ENCODE peak calls at places on chromosome 5, in ten cellular contexts. A is cardiac muscle cell; F is osteoblast; O is kidney; B is A549; Z is uterus; X is foreskin keratinocyte; W is heart right ventricle; E is hepatocyte; J is CD4-positive, CD25-positive, alpha-beta regulatory T cell. R is an unnamed sample. For H3K4me1, the result is how much of the 10 kb centered on the place peaks cover.

GRCh38 chr5:43037929-43038510 is 2.1 kb downstream of the ANXA2R start:
- DNase-seq in A (no peak), F (peak), O (no peak), B (no peak), Z (no peak), X (peak), W (peak), E (no peak), J (peak), R (peak)

GRCh38 chr5:110517396-110517795 is 209.1 kb downstream of the TMEM232 start:
- DNase-seq in A (no peak), F (no peak), O (no peak), B (no peak), Z (no peak), X (no peak), W (no peak), E (no peak), J (no peak), R (no peak)

GRCh38 chr5:149387982-149388381 is 8.9 kb upstream of the IL17B start:
- DNase-seq in A (no peak), F (peak), O (no peak), B (no peak), Z (peak), X (no peak), W (peak), E (no peak), J (no peak), R (peak)

GRCh38 chr5:102691434-102691833 is 63.7 kb upstream of the PAM start:
- DNase-seq in A (no peak), F (no peak), O (no peak), B (no peak), Z (no peak), X (no peak), W (no peak), E (peak), J (no peak), R (no peak)

GRCh38 chr5:109865636-109866035 is 175.9 kb downstream of the MAN2A1 start:
- DNase-seq in A (no peak), F (peak), O (no peak), B (peak), Z (peak), X (peak), W (no peak), E (peak), J (no peak), R (peak)

GRCh38 chr5:59767753-59768159 is 125.8 kb downstream of the PDE4D start:
- DNase-seq in A (no peak), F (no peak), O (no peak), B (no peak), Z (no peak), X (peak), W (no peak), E (no peak), J (no peak), R (no peak)

GRCh38 chr5:80172067-80172690 is 83.7 kb downstream of the SERINC5 start:
- DNase-seq in A (no peak), F (peak), O (no peak), B (no peak), Z (no peak), X (no peak), W (no peak), E (no peak), J (no peak), R (no peak)

GRCh38 chr5:166354277-166354676 is 1937.2 kb upstream of the WWC1 start:
- DNase-seq in A (no peak), F (peak), O (no peak), B (no peak), Z (no peak), X (peak), W (no peak), E (no peak), J (no peak), R (no peak)

GRCh38 chr5:156147251-156147947 is 179.6 kb upstream of the SGCD start:
- DNase-seq in A (no peak), F (no peak), O (no peak), B (peak), Z (no peak), X (no peak), W (no peak), E (peak), J (no peak), R (peak)

GRCh38 chr5:39863926-39864572 is 439.3 kb upstream of the DAB2 start:
- DNase-seq in A (no peak), F (no peak), O (no peak), B (no peak), Z (no peak), X (no peak), W (no peak), E (no peak), J (no peak), R (no peak)

GRCh38 chr5:180491496-180491895 is 2.7 kb upstream of the CNOT6 start:
- DNase-seq in A (peak), F (no peak), O (no peak), B (peak), Z (no peak), X (no peak), W (no peak), E (no peak), J (no peak), R (no peak)

GRCh38 chr5:124797665-124798087 is 51.2 kb upstream of the ZNF608 start:
- DNase-seq in A (no peak), F (no peak), O (no peak), B (no peak), Z (no peak), X (no peak), W (peak), E (no peak), J (no peak), R (peak)

GRCh38 chr5:2387224-2388004 is 364.1 kb downstream of the IRX2 start:
- DNase-seq in A (peak), F (no peak), O (no peak), B (no peak), Z (no peak), X (no peak), W (no peak), E (no peak), J (no peak), R (peak)

GRCh38 chr5:59660737-59661136 is 232.8 kb downstream of the PDE4D start:
- DNase-seq in A (peak), F (peak), O (no peak), B (peak), Z (no peak), X (no peak), W (no peak), E (peak), J (no peak), R (peak)

GRCh38 chr5:1544294-1545010 is 20.7 kb upstream of the LPCAT1 start:
- DNase-seq in A (no peak), F (peak), O (peak), B (no peak), Z (peak), X (no peak), W (no peak), E (no peak), J (no peak), R (peak)

GRCh38 chr5:118088448-118088847 is 899.9 kb downstream of the DTWD2 start:
- DNase-seq in A (no peak), F (no peak), O (no peak), B (no peak), Z (no peak), X (no peak), W (no peak), E (no peak), J (no peak), R (no peak)

GRCh38 chr5:172002840-172003512 is 3.5 kb downstream of the FBXW11 start:
- DNase-seq in A (no peak), F (no peak), O (no peak), B (no peak), Z (no peak), X (no peak), W (no peak), E (no peak), J (no peak), R (no peak)
- H3K4me1 ChIP-seq in A (under half), F (under half), O (under half), B (under half), Z (under half), X (under half), W (half or more), E (under half), J (half or more), R (under half)

GRCh38 chr5:108749130-108749861 is 1.6 kb downstream of the FER start:
- DNase-seq in A (peak), F (peak), O (no peak), B (peak), Z (peak), X (peak), W (no peak), E (peak), J (peak), R (peak)
- H3K27ac ChIP-seq in A (peak), F (peak), O (peak), B (peak), Z (peak), X (peak), W (peak), E (peak), J (peak), R (peak)

DNA sequence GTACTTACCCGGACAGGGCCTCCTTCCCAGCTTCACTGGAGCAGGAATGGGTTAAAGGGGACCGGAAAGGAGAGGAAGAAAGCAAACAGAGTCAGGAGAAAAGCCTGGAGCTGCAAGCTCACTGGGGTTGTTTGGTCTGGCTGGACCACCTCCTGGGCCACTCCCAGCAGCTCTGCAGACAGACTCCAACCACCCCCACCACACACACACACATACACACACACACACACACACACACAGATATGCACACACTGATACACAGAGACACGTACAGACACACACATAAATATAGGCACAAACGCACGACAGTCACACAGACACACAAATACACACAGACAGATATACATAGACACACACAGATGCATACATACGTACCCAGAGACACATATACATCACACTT is 34.9 kb upstream of the SYNPO start:
- DNase-seq in A (no peak), F (peak), O (peak), B (peak), Z (no peak), X (no peak), W (no peak), E (no peak), J (no peak), R (no peak)
- H3K4me1 ChIP-seq in A (under half), F (under half), O (under half), B (under half), Z (under half), X (under half), W (under half), E (under half), J (under half), R (under half)

DNA sequence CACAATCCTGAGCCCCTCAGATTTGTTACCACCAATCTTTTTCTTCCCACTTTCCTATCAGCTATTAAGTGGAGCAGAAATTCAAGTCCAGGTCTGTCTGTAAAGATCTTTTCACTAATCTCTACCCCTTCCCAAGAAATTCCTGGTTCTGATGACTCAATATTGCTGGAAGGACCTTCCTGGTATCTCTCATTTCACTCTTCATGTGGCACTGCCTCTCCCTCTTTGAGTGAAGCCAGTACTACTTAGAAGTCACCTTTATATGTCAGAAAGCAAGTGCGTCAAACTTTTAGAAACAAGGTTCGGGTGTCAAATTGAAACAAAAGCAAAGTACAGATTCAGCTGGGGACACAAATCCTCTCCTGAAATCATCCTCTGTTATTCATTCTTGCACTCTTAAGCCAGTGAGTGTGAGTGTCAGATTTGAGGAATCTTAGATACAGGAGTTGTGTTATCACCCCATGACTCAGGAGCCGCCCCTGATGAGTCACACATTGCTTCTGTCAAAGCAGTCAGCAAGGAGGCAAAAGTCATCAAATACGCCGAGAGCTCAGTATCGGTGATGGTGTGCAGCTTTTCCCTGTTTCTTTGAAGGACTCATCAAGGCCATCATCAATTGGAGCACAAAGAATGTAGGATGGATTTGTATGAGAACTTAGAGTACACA is 313.0 kb downstream of the CETN3 start:
- DNase-seq in A (peak), F (peak), O (no peak), B (peak), Z (peak), X (peak), W (peak), E (peak), J (no peak), R (peak)
- H3K27ac ChIP-seq in A (peak), F (peak), O (no peak), B (no peak), Z (no peak), X (peak), W (no peak), E (peak), J (no peak), R (no peak)

GRCh38 chr5:158895573-158895972 is 204.1 kb downstream of the EBF1 start:
- DNase-seq in A (no peak), F (peak), O (no peak), B (peak), Z (no peak), X (no peak), W (peak), E (no peak), J (no peak), R (peak)

GRCh38 chr5:158899792-158900191 is 199.9 kb downstream of the EBF1 start:
- DNase-seq in A (no peak), F (no peak), O (peak), B (no peak), Z (peak), X (no peak), W (peak), E (no peak), J (no peak), R (peak)

GRCh38 chr5:158899201-158899600 is 200.5 kb downstream of the EBF1 start:
- DNase-seq in A (no peak), F (no peak), O (no peak), B (no peak), Z (no peak), X (no peak), W (no peak), E (no peak), J (no peak), R (no peak)

GRCh38 chr5:158898185-158899177 is 201.2 kb downstream of the EBF1 start:
- DNase-seq in A (no peak), F (peak), O (no peak), B (peak), Z (no peak), X (no peak), W (no peak), E (no peak), J (no peak), R (peak)

DNA sequence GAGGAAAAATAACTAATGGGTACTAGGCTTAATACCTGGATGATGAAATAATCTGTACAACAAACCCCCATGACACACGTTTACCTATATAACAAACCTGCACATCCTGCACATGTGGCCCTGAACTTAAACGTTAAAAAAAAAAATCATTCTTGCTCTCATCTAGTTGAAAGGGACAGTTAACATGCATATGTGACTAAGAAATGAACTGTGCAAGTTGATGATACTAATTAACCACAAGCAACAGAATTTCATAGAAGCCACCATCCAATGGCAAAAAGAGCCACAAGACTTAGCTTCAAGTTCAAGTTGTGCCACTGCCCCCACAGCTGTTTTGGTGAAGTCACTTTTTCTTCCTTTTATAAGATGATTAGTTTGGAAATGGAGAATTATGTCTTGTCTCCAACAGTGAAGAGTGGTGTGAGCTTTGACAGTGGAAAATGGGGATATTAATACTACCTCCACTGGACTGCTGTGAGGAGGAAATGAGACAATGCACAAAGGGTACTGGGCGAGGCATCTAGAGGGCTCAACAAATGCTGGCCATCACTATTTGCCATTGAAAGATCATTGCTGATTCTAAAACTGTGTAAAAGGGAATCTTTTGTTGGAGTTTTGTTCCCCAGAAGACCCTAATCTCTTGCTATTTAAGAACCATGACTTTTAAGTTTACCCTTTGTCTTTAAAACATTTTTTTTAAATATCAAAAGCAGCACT is 202.1 kb downstream of the EBF1 start:
- DNase-seq in A (no peak), F (no peak), O (no peak), B (no peak), Z (no peak), X (no peak), W (no peak), E (no peak), J (no peak), R (no peak)
- H3K4me1 ChIP-seq in A (under half), F (under half), O (under half), B (under half), Z (under half), X (under half), W (under half), E (under half), J (under half), R (under half)

DNA sequence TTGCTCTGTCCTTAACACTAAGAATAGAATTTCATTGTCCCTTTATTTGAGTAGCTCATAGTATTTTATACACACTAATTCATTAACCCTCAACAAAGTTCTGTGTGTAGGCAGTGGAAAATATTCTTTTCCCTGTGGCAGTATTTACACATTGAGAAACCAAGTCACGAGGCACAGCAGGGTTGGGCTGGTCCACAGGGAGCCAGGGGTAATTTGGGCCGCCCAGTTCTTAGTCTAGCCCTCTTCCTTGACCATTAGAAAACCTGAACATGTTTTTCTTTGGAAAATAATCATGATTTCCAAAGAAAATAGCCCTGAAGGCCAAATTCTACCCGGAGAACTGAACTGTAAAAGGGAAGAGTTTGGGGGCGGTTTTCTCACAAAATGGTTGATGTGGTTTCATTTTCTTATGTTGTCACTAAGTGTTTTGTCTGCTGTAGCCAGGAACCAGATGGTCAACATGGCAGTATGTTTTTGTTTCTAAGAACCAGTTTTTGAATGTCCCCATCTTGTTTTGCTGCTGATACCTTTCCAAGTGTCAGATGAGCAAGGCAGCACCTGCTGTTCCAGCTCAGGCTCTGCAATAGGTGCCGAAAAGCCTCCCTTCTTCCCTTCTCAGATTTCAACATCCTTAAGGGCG is 29.6 kb downstream of the ARHGEF28 start:
- DNase-seq in A (no peak), F (no peak), O (no peak), B (no peak), Z (no peak), X (no peak), W (peak), E (no peak), J (no peak), R (no peak)
- H3K27ac ChIP-seq in A (no peak), F (no peak), O (no peak), B (no peak), Z (no peak), X (peak), W (no peak), E (peak), J (no peak), R (no peak)

DNA sequence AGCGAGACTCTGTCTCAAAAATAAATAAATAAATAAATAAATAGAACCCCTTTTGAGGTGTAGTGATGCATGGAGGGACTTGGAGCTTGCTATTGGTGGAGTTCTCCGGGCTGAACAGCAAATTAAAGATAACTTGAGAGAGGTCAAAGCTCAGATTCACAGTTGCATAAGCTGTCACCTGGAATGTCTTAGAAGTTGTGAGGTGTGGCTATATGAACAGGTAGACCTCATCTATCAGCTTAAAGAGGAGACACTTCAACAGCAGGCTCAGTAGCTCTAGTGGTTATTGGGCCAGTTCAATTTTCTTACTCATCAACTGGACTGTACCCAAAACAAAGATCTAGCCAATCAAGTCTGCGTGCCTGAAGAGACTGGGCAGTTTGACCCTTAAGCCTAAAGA is 11.7 kb upstream of the STING1 start:
- DNase-seq in A (no peak), F (no peak), O (no peak), B (no peak), Z (no peak), X (no peak), W (no peak), E (no peak), J (no peak), R (peak)
- H3K4me1 ChIP-seq in A (under half), F (under half), O (under half), B (under half), Z (under half), X (under half), W (under half), E (under half), J (under half), R (under half)

GRCh38 chr5:112978836-112979235 is 2.2 kb downstream of the DCP2 start:
- DNase-seq in A (no peak), F (no peak), O (no peak), B (no peak), Z (no peak), X (peak), W (no peak), E (no peak), J (no peak), R (no peak)
- H3K27ac ChIP-seq in A (no peak), F (no peak), O (no peak), B (no peak), Z (no peak), X (peak), W (no peak), E (no peak), J (peak), R (no peak)

GRCh38 chr5:16889203-16889971 is 46.7 kb downstream of the MYO10 start:
- DNase-seq in A (no peak), F (no peak), O (no peak), B (peak), Z (no peak), X (no peak), W (no peak), E (no peak), J (no peak), R (peak)
- H3K4me1 ChIP-seq in A (under half), F (half or more), O (under half), B (half or more), Z (under half), X (under half), W (under half), E (under half), J (under half), R (half or more)

R was measured in GM23248.